ENCODE peak calls at places on chromosome 7, in seven cellular contexts. One of them, this sample, is unnamed.

GRCh38 chr7:99365318-99366141 is 9.0 kb upstream of the ARPC1B start:
- DNase-seq in body of pancreas: peak
- DNase-seq in HFF-Myc: no peak
- DNase-seq in SJSA1: no peak
- DNase-seq in IMR-90: no peak
- DNase-seq in GM12865: peak
- DNase-seq in A549: peak
- DNase-seq in this sample: peak

GRCh38 chr7:99459087-99459486 is 6.9 kb downstream of the ATP5MF start:
- DNase-seq in SJSA1: no peak
- DNase-seq in HFF-Myc: no peak
- DNase-seq in A549: no peak
- DNase-seq in IMR-90: no peak
- DNase-seq in GM12865: peak
- DNase-seq in body of pancreas: no peak
- DNase-seq in this sample: no peak

GRCh38 chr7:2218444-2218785 is 14.3 kb downstream of the MAD1L1 start:
- DNase-seq in HFF-Myc: no peak
- DNase-seq in A549: no peak
- DNase-seq in IMR-90: no peak
- DNase-seq in body of pancreas: no peak
- DNase-seq in SJSA1: no peak
- DNase-seq in GM12865: no peak
- DNase-seq in this sample: no peak

GRCh38 chr7:121909721-121910359 is 36.9 kb downstream of the PTPRZ1 start:
- DNase-seq in GM12865: no peak
- DNase-seq in A549: no peak
- DNase-seq in body of pancreas: no peak
- DNase-seq in IMR-90: no peak
- DNase-seq in HFF-Myc: no peak
- DNase-seq in SJSA1: no peak
- DNase-seq in this sample: no peak

GRCh38 chr7:131057015-131057518 is 270.6 kb upstream of the MKLN1 start:
- DNase-seq in A549: no peak
- DNase-seq in GM12865: peak
- DNase-seq in SJSA1: peak
- DNase-seq in HFF-Myc: peak
- DNase-seq in body of pancreas: no peak
- DNase-seq in IMR-90: peak
- DNase-seq in this sample: no peak

GRCh38 chr7:42161723-42162122 is 75.3 kb downstream of the GLI3 start:
- DNase-seq in GM12865: no peak
- DNase-seq in HFF-Myc: no peak
- DNase-seq in body of pancreas: no peak
- DNase-seq in A549: no peak
- DNase-seq in SJSA1: no peak
- DNase-seq in IMR-90: no peak
- DNase-seq in this sample: no peak

GRCh38 chr7:19984231-19984632 is 210.8 kb upstream of the TMEM196 start:
- DNase-seq in body of pancreas: no peak
- DNase-seq in HFF-Myc: no peak
- DNase-seq in IMR-90: no peak
- DNase-seq in A549: no peak
- DNase-seq in GM12865: peak
- DNase-seq in SJSA1: no peak
- DNase-seq in this sample: no peak

GRCh38 chr7:134315679-134316538 is 821 bp downstream of the SLC35B4 start:
- DNase-seq in IMR-90: peak
- DNase-seq in SJSA1: no peak
- DNase-seq in GM12865: no peak
- DNase-seq in HFF-Myc: no peak
- DNase-seq in A549: peak
- DNase-seq in body of pancreas: no peak
- DNase-seq in this sample: no peak

GRCh38 chr7:4182605-4183300 is 499.3 kb upstream of the FOXK1 start:
- DNase-seq in body of pancreas: no peak
- DNase-seq in SJSA1: no peak
- DNase-seq in A549: no peak
- DNase-seq in HFF-Myc: no peak
- DNase-seq in GM12865: no peak
- DNase-seq in IMR-90: no peak
- DNase-seq in this sample: no peak

GRCh38 chr7:36788814-36789470 is 64.6 kb upstream of the AOAH start:
- DNase-seq in HFF-Myc: no peak
- DNase-seq in body of pancreas: no peak
- DNase-seq in GM12865: no peak
- DNase-seq in SJSA1: no peak
- DNase-seq in A549: no peak
- DNase-seq in IMR-90: no peak
- DNase-seq in this sample: no peak

GRCh38 chr7:152366662-152367061 is 69.1 kb downstream of the KMT2C start:
- DNase-seq in A549: no peak
- DNase-seq in body of pancreas: no peak
- DNase-seq in IMR-90: no peak
- DNase-seq in SJSA1: no peak
- DNase-seq in GM12865: no peak
- DNase-seq in HFF-Myc: no peak
- DNase-seq in this sample: peak

GRCh38 chr7:35185908-35186731 is 67.8 kb downstream of the TBX20 start:
- DNase-seq in SJSA1: peak
- DNase-seq in GM12865: no peak
- DNase-seq in body of pancreas: peak
- DNase-seq in HFF-Myc: no peak
- DNase-seq in A549: no peak
- DNase-seq in IMR-90: peak
- DNase-seq in this sample: no peak

GRCh38 chr7:80681272-80681885 is 42.9 kb downstream of the CD36 start:
- DNase-seq in body of pancreas: no peak
- DNase-seq in IMR-90: peak
- DNase-seq in SJSA1: peak
- DNase-seq in HFF-Myc: peak
- DNase-seq in GM12865: peak
- DNase-seq in A549: peak
- DNase-seq in this sample: no peak

GRCh38 chr7:82411732-82412131 is 31.8 kb downstream of the CACNA2D1 start:
- DNase-seq in GM12865: no peak
- DNase-seq in SJSA1: no peak
- DNase-seq in A549: no peak
- DNase-seq in IMR-90: no peak
- DNase-seq in HFF-Myc: no peak
- DNase-seq in body of pancreas: no peak
- DNase-seq in this sample: no peak

GRCh38 chr7:82413237-82413636 is 30.3 kb downstream of the CACNA2D1 start:
- DNase-seq in GM12865: no peak
- DNase-seq in body of pancreas: no peak
- DNase-seq in HFF-Myc: no peak
- DNase-seq in A549: no peak
- DNase-seq in IMR-90: no peak
- DNase-seq in SJSA1: no peak
- DNase-seq in this sample: no peak

GRCh38 chr7:82405291-82405690 is 38.3 kb downstream of the CACNA2D1 start:
- DNase-seq in IMR-90: no peak
- DNase-seq in HFF-Myc: no peak
- DNase-seq in A549: no peak
- DNase-seq in SJSA1: no peak
- DNase-seq in GM12865: no peak
- DNase-seq in body of pancreas: no peak
- DNase-seq in this sample: no peak

GRCh38 chr7:82406937-82407336 is 36.6 kb downstream of the CACNA2D1 start:
- DNase-seq in A549: no peak
- DNase-seq in IMR-90: peak
- DNase-seq in body of pancreas: no peak
- DNase-seq in GM12865: no peak
- DNase-seq in HFF-Myc: no peak
- DNase-seq in SJSA1: no peak
- DNase-seq in this sample: no peak

DNA sequence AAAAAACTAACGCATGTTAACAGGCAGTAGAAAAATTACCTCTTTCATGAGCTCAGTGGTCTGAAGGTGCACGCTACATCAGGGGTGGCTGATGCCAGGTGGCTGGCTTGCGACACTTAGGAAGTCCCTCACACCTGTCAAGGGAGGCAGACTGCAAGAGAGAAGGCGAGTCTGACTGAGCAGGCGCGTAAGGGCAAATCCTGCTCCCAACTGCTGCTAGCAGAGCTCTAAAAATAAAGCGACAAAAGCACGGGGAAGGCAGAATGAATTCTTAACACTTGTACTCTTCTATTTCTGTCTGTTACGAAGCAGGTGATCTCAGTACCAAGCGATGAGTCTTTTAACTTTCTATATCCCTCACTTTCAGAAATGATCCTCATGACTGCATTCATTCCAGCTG is 33.1 kb downstream of the CACNA2D1 start:
- DNase-seq in GM12865: no peak
- DNase-seq in SJSA1: no peak
- DNase-seq in body of pancreas: no peak
- DNase-seq in HFF-Myc: no peak
- DNase-seq in A549: no peak
- DNase-seq in IMR-90: no peak
- DNase-seq in this sample: no peak
- H3K4me3 ChIP-seq in GM12865: no peak
- H3K4me3 ChIP-seq in SJSA1: no peak
- H3K4me3 ChIP-seq in body of pancreas: no peak
- H3K4me3 ChIP-seq in HFF-Myc: no peak
- H3K4me3 ChIP-seq in A549: no peak
- H3K4me3 ChIP-seq in IMR-90: no peak
- H3K4me3 ChIP-seq in this sample: no peak

GRCh38 chr7:29255199-29255838 is 60.7 kb downstream of the CHN2 start:
- DNase-seq in SJSA1: no peak
- DNase-seq in HFF-Myc: no peak
- DNase-seq in A549: no peak
- DNase-seq in GM12865: no peak
- DNase-seq in IMR-90: no peak
- DNase-seq in body of pancreas: no peak
- DNase-seq in this sample: no peak

GRCh38 chr7:29253225-29253624 is 58.6 kb downstream of the CHN2 start:
- DNase-seq in HFF-Myc: no peak
- DNase-seq in SJSA1: no peak
- DNase-seq in GM12865: no peak
- DNase-seq in IMR-90: no peak
- DNase-seq in body of pancreas: no peak
- DNase-seq in A549: no peak
- DNase-seq in this sample: no peak

GRCh38 chr7:29258951-29259350 is 64.4 kb downstream of the CHN2 start:
- DNase-seq in body of pancreas: no peak
- DNase-seq in HFF-Myc: no peak
- DNase-seq in SJSA1: no peak
- DNase-seq in A549: no peak
- DNase-seq in IMR-90: no peak
- DNase-seq in GM12865: no peak
- DNase-seq in this sample: no peak

GRCh38 chr7:29255839-29256782 is 61.5 kb downstream of the CHN2 start:
- DNase-seq in A549: no peak
- DNase-seq in body of pancreas: no peak
- DNase-seq in HFF-Myc: no peak
- DNase-seq in SJSA1: no peak
- DNase-seq in IMR-90: no peak
- DNase-seq in GM12865: no peak
- DNase-seq in this sample: no peak

DNA sequence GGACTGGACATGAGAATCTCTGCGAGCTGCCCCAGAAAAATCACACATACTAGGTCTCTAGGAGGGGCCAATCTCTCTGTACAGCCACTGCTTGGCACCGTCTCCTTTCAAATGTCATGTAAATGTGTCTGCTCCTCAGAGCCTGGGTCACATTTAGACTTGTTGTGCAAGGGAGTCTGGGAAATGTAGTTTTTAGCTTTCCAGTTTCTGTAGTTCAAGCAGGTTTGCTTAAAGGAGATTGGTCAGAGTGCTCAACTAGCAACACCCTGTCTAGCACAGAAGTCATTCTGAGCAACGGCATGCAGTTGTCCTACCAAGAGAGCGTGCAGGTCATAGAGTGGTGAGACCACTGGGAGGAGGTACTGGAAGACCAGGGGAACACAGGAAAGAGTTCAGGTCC is 60.1 kb downstream of the CHN2 start:
- DNase-seq in GM12865: peak
- DNase-seq in IMR-90: no peak
- DNase-seq in body of pancreas: no peak
- DNase-seq in HFF-Myc: no peak
- DNase-seq in A549: no peak
- DNase-seq in SJSA1: no peak
- DNase-seq in this sample: no peak
- H3K4me3 ChIP-seq in GM12865: no peak
- H3K4me3 ChIP-seq in IMR-90: no peak
- H3K4me3 ChIP-seq in body of pancreas: no peak
- H3K4me3 ChIP-seq in HFF-Myc: no peak
- H3K4me3 ChIP-seq in A549: no peak
- H3K4me3 ChIP-seq in SJSA1: no peak
- H3K4me3 ChIP-seq in this sample: no peak

GRCh38 chr7:43843276-43843675 is 26.0 kb downstream of the MRPS24 start:
- DNase-seq in HFF-Myc: no peak
- DNase-seq in body of pancreas: no peak
- DNase-seq in A549: no peak
- DNase-seq in GM12865: no peak
- DNase-seq in IMR-90: no peak
- DNase-seq in SJSA1: no peak
- DNase-seq in this sample: no peak

GRCh38 chr7:43834463-43835251 is 34.7 kb downstream of the MRPS24 start:
- DNase-seq in HFF-Myc: no peak
- DNase-seq in SJSA1: peak
- DNase-seq in A549: no peak
- DNase-seq in IMR-90: peak
- DNase-seq in body of pancreas: no peak
- DNase-seq in GM12865: peak
- DNase-seq in this sample: no peak

DNA sequence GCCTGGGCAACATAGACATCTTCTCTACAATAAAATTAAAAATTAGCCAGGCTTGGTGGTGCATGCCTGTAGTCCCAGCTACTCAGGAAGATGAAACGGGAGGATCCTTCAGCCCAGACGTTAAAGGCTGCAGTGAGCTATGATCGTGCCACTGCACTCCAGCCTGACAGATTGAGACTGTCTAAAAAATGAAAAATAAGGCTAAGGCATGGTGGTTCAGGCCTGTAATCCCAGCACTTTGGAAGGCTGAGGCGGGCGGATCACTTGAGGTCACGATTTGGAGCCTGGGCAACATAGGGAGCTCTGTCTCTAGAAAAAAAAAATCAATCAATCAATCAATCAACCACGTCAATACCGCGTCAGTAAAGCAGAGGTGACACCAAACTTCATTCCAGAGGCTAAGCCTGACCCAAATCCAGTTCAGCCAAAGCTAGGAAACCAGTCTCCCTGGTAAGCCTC is 31.1 kb downstream of the MRPS24 start:
- DNase-seq in IMR-90: no peak
- DNase-seq in HFF-Myc: no peak
- DNase-seq in A549: no peak
- DNase-seq in body of pancreas: no peak
- DNase-seq in GM12865: no peak
- DNase-seq in SJSA1: no peak
- DNase-seq in this sample: no peak
- H3K4me3 ChIP-seq in IMR-90: no peak
- H3K4me3 ChIP-seq in HFF-Myc: no peak
- H3K4me3 ChIP-seq in A549: no peak
- H3K4me3 ChIP-seq in body of pancreas: no peak
- H3K4me3 ChIP-seq in GM12865: peak
- H3K4me3 ChIP-seq in SJSA1: no peak
- H3K4me3 ChIP-seq in this sample: peak

DNA sequence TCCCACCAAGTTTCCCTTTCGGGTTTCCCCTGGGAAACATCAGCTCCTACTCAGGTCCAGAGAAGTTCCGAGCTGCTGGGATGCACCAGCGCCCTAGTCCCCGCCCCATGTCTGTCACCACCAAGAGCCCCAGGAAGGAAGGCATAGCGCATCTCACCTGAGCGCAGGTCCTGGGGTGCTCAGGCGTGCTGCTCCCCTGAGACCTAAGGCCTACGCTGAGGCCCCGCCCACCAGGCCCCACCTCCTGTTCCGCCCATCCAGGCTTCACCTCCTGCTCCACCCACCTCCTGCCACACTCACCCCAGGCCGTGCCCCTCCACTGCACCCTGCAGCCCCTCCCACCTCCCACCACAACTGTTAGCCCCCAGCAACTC is 1.2 kb upstream of the TFR2 start:
- DNase-seq in body of pancreas: no peak
- DNase-seq in SJSA1: no peak
- DNase-seq in GM12865: peak
- DNase-seq in IMR-90: no peak
- DNase-seq in HFF-Myc: no peak
- DNase-seq in A549: peak
- DNase-seq in this sample: peak
- H3K4me3 ChIP-seq in body of pancreas: no peak
- H3K4me3 ChIP-seq in SJSA1: no peak
- H3K4me3 ChIP-seq in GM12865: no peak
- H3K4me3 ChIP-seq in IMR-90: no peak
- H3K4me3 ChIP-seq in HFF-Myc: no peak
- H3K4me3 ChIP-seq in A549: no peak
- H3K4me3 ChIP-seq in this sample: no peak

This sample was measured in stomach.